ENCODE peak calls at places on chromosomes 5 and 9, in four cellular contexts. V is spleen, O is stomach, R is right lobe of liver. W is an unnamed sample.

GRCh38 chr5:69285448-69286116 is 47.0 kb downstream of the CCDC125 start:
- DNase-seq in V (no peak), O (no peak), R (no peak), W (no peak)

GRCh38 chr9:98345011-98345410 is 89.6 kb upstream of the TBC1D2 start:
- DNase-seq in V (no peak), O (no peak), R (no peak), W (no peak)

GRCh38 chr9:107351382-107352045 is 68.4 kb downstream of the RAD23B start:
- DNase-seq in V (no peak), O (no peak), R (no peak), W (no peak)

GRCh38 chr9:118000581-118000980 is 296.4 kb downstream of the TLR4 start:
- DNase-seq in V (no peak), O (no peak), R (no peak), W (no peak)

GRCh38 chr5:155753943-155754581 is 572.9 kb upstream of the SGCD start:
- DNase-seq in V (no peak), O (no peak), R (no peak), W (no peak)

GRCh38 chr5:100794844-100795243 is 108.2 kb downstream of the ST8SIA4 start:
- DNase-seq in V (peak; percentile 62), O (no peak), R (no peak), W (no peak)

GRCh38 chr9:126705767-126706697 is 92.3 kb downstream of the LMX1B start:
- DNase-seq in V (peak; percentile 89), O (peak; percentile 79), R (no peak), W (peak; percentile 70)

GRCh38 chr9:79623799-79624721 is 52.3 kb downstream of the TLE4 start:
- DNase-seq in V (no peak), O (no peak), R (no peak), W (peak; percentile 63)

GRCh38 chr5:97192580-97193421 is 9.8 kb upstream of the RIOK2 start:
- DNase-seq in V (no peak), O (no peak), R (no peak), W (no peak)

GRCh38 chr5:113119271-113119924 is 142.8 kb downstream of the DCP2 start:
- DNase-seq in V (no peak), O (no peak), R (no peak), W (peak; percentile 82)

GRCh38 chr5:13019729-13020128 is 924.8 kb downstream of the DNAH5 start:
- DNase-seq in V (no peak), O (no peak), R (no peak), W (no peak)

GRCh38 chr5:130836729-130837660 is 328.1 kb downstream of the HINT1 start:
- DNase-seq in V (no peak), O (no peak), R (no peak), W (no peak)

GRCh38 chr5:68265822-68266395 is 50.4 kb downstream of the PIK3R1 start:
- DNase-seq in V (no peak), O (no peak), R (no peak), W (no peak)

GRCh38 chr9:72874344-72874743 is 78.5 kb downstream of the ALDH1A1 start:
- DNase-seq in V (no peak), O (no peak), R (no peak), W (no peak)

GRCh38 chr5:14743601-14744295 is 79.2 kb downstream of the OTULIN start:
- DNase-seq in V (no peak), O (no peak), R (no peak), W (no peak)

DNA sequence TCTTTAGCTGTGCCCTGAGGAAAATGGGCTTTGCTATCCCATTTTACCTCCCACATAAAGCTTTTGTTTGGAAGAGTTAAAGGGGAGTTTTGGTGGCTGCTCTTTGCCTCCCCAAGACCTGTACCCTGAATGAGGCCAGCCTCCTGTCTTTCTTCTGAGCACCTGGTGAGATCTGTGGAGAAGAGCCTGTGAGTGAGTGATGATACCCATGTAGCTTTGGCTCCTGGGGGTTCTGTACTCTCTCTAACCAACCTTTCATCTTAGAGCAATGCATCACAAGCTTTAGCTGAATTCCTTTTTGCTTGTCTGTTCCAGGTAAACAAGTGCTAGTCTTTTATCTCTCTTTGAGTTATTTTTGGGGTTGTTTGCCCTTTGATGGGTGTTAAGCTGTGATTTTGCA is 73.6 kb downstream of the SCAMP1 start:
- DNase-seq in V (no peak), O (no peak), R (no peak), W (no peak)
- H3K27me3 ChIP-seq in V (no peaks in the 10 kb centered on the region), O (no peaks in the 10 kb centered on the region), R (no peaks in the 10 kb centered on the region), W (no peaks in the 10 kb centered on the region)

GRCh38 chr9:131273791-131274673 is 2.3 kb downstream of the FAM78A start:
- DNase-seq in V (peak; percentile 64), O (no peak), R (no peak), W (no peak)

GRCh38 chr9:131276107-131276888 is at the start of gene FAM78A:
- DNase-seq in V (peak; percentile 97), O (peak; percentile 57), R (peak; percentile 82), W (peak; percentile 89)

GRCh38 chr9:131273146-131273545 is 3.2 kb downstream of the FAM78A start:
- DNase-seq in V (peak; percentile 83), O (no peak), R (no peak), W (peak; percentile 85)

GRCh38 chr9:131275332-131276106 is 791 bp downstream of the FAM78A start:
- DNase-seq in V (peak; percentile 88), O (no peak), R (no peak), W (peak; percentile 70)

GRCh38 chr9:131274674-131275331 is 1.5 kb downstream of the FAM78A start:
- DNase-seq in V (peak; percentile 91), O (no peak), R (peak; percentile 80), W (peak; percentile 75)
- TF ChIP-seq POLR2A in V (no peak), O (no peak), R (peak; percentile 17), W (no peak)

GRCh38 chr5:170603101-170603500 is 99.3 kb downstream of the KCNIP1 start:
- DNase-seq in V (no peak), O (no peak), R (no peak), W (no peak)
- H3K27me3 ChIP-seq in V (no peaks in the 10 kb centered on the region), O (no peaks in the 10 kb centered on the region), R (no peaks in the 10 kb centered on the region), W (no peaks in the 10 kb centered on the region)

GRCh38 chr9:130835441-130836298 is 616 bp downstream of the ABL1 start:
- DNase-seq in V (peak; percentile 83), O (peak; percentile 51), R (peak; percentile 65), W (peak; percentile 49)
- TF ChIP-seq POLR2A in V (no peak), O (no peak), R (no peak), W (no peak)

GRCh38 chr5:132055441-132055807 is 5.0 kb upstream of the IL3 start:
- DNase-seq in V (no peak), O (no peak), R (no peak), W (no peak)
- H3K27me3 ChIP-seq in V (no peaks in the 10 kb centered on the region), O (no peaks in the 10 kb centered on the region), R (no peaks in the 10 kb centered on the region), W (no peaks in the 10 kb centered on the region)

GRCh38 chr5:139670369-139671095 is 22.4 kb downstream of the CXXC5 start:
- DNase-seq in V (peak; percentile 91), O (no peak), R (no peak), W (no peak)

GRCh38 chr5:139671096-139671841 is 23.1 kb downstream of the CXXC5 start:
- DNase-seq in V (peak; percentile 89), O (no peak), R (peak; percentile 63), W (no peak)

GRCh38 chr5:139668064-139668880 is 20.1 kb downstream of the CXXC5 start:
- DNase-seq in V (peak; percentile 83), O (peak; percentile 49), R (no peak), W (peak; percentile 49)

GRCh38 chr5:139668924-139669680 is 21.0 kb downstream of the CXXC5 start:
- DNase-seq in V (no peak), O (no peak), R (no peak), W (no peak)

DNA sequence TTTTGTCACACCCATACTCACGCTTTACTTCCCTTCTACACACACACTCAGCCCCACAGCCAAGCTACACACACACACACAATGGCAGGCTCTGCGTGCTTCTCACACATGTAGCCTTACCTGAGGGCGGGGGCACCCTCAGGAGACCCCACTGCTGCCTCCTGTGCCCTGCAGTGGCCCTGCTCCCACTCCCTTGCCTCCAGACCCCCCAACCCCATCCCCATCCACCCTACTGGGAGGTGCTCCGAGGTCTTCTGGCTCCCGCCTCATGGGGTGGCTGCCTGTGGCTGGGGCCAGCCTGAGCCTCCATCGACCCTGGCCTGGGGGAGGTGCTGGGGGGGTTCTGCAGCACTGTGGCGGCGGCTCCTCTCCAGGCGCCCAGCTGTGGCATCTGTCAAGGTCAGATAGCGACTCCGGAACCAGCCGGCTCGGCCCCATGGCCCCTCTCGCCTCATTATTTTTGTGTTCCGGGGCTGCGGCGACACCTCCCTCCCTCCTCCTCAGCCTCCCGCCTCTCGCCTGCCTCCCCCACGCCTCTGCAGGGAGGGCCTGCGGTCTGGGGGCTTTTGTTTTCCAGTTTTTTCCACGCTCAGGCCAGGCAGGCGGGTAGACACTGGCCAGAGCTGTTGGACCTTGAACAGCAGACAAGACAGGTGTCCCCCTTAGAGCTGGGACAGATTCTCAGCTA is 21.7 kb downstream of the CXXC5 start:
- DNase-seq in V (peak; percentile 93), O (peak; percentile 37), R (no peak), W (peak; percentile 79)
- TF ChIP-seq POLR2A in V (no peak), O (no peak), R (no peak), W (peak; percentile 7)

GRCh38 chr5:73768-74502 is 18.0 kb upstream of the PLEKHG4B start:
- DNase-seq in V (no peak), O (no peak), R (no peak), W (no peak)
- H3K27me3 ChIP-seq in V (peaks cover 11% of the 10 kb centered on the region), O (no peaks in the 10 kb centered on the region), R (no peaks in the 10 kb centered on the region), W (peaks cover 26% of the 10 kb centered on the region)

W was measured in heart left ventricle.